ENCODE peak calls at places on chromosomes 1 and 21, in eight cellular contexts. One of them, this sample, is unnamed.

GRCh38 chr21:17726047-17726446 is 93.1 kb downstream of the C21orf91 start:
- DNase-seq in H1: no peak
- DNase-seq in endothelial cell of umbilical vein: no peak
- DNase-seq in A549: peak; percentile 20
- DNase-seq in HCT116: peak; percentile 23
- DNase-seq in GM12878: no peak
- DNase-seq in HepG2: peak; percentile 10
- DNase-seq in K562: no peak
- DNase-seq in this sample: peak; percentile 4

GRCh38 chr1:93976711-93977328 is 67.6 kb upstream of the GCLM start:
- DNase-seq in HepG2: no peak
- DNase-seq in endothelial cell of umbilical vein: no peak
- DNase-seq in A549: no peak
- DNase-seq in K562: no peak
- DNase-seq in H1: no peak
- DNase-seq in GM12878: no peak
- DNase-seq in HCT116: no peak
- DNase-seq in this sample: no peak

GRCh38 chr1:33321178-33321577 is 280 bp upstream of the A3GALT2 start:
- DNase-seq in HCT116: no peak
- DNase-seq in K562: no peak
- DNase-seq in H1: no peak
- DNase-seq in endothelial cell of umbilical vein: no peak
- DNase-seq in HepG2: no peak
- DNase-seq in GM12878: no peak
- DNase-seq in A549: no peak
- DNase-seq in this sample: no peak

GRCh38 chr1:19688041-19688842 is 23.6 kb downstream of the HTR6 start:
- DNase-seq in HCT116: no peak
- DNase-seq in HepG2: no peak
- DNase-seq in GM12878: no peak
- DNase-seq in A549: no peak
- DNase-seq in H1: no peak
- DNase-seq in endothelial cell of umbilical vein: no peak
- DNase-seq in K562: no peak
- DNase-seq in this sample: no peak

GRCh38 chr1:28893403-28894102 is 20.8 kb upstream of the EPB41 start:
- DNase-seq in HCT116: no peak
- DNase-seq in A549: no peak
- DNase-seq in HepG2: no peak
- DNase-seq in K562: peak; percentile 63
- DNase-seq in endothelial cell of umbilical vein: no peak
- DNase-seq in GM12878: no peak
- DNase-seq in H1: no peak
- DNase-seq in this sample: peak; percentile 31

GRCh38 chr21:33302796-33303195 is 22.0 kb upstream of the IFNAR1 start:
- DNase-seq in HCT116: no peak
- DNase-seq in K562: no peak
- DNase-seq in A549: peak; percentile 45
- DNase-seq in GM12878: no peak
- DNase-seq in endothelial cell of umbilical vein: no peak
- DNase-seq in HepG2: peak; percentile 47
- DNase-seq in H1: no peak
- DNase-seq in this sample: no peak

GRCh38 chr21:16117851-16118592 is 388.2 kb downstream of the USP25 start:
- DNase-seq in K562: no peak
- DNase-seq in endothelial cell of umbilical vein: peak; percentile 93
- DNase-seq in GM12878: no peak
- DNase-seq in H1: no peak
- DNase-seq in A549: peak; percentile 56
- DNase-seq in HCT116: no peak
- DNase-seq in HepG2: no peak
- DNase-seq in this sample: no peak

GRCh38 chr1:113453771-113454083 is 63.4 kb downstream of the MAGI3 start:
- DNase-seq in H1: no peak
- DNase-seq in HCT116: no peak
- DNase-seq in GM12878: no peak
- DNase-seq in A549: no peak
- DNase-seq in HepG2: no peak
- DNase-seq in endothelial cell of umbilical vein: no peak
- DNase-seq in K562: no peak
- DNase-seq in this sample: no peak

GRCh38 chr1:244096066-244096610 is 45.1 kb downstream of the ZBTB18 start:
- DNase-seq in GM12878: no peak
- DNase-seq in HepG2: no peak
- DNase-seq in endothelial cell of umbilical vein: no peak
- DNase-seq in HCT116: no peak
- DNase-seq in H1: no peak
- DNase-seq in A549: no peak
- DNase-seq in K562: no peak
- DNase-seq in this sample: no peak

GRCh38 chr21:16418663-16419062 is 688.9 kb downstream of the USP25 start:
- DNase-seq in endothelial cell of umbilical vein: no peak
- DNase-seq in HepG2: no peak
- DNase-seq in A549: no peak
- DNase-seq in K562: no peak
- DNase-seq in HCT116: no peak
- DNase-seq in GM12878: no peak
- DNase-seq in H1: no peak
- DNase-seq in this sample: no peak

GRCh38 chr1:148317288-148317985 is 165.4 kb upstream of the NBPF11 start:
- DNase-seq in HCT116: no peak
- DNase-seq in H1: no peak
- DNase-seq in K562: no peak
- DNase-seq in A549: no peak
- DNase-seq in GM12878: no peak
- DNase-seq in endothelial cell of umbilical vein: no peak
- DNase-seq in HepG2: no peak
- DNase-seq in this sample: no peak

GRCh38 chr1:148315081-148315811 is 163.2 kb upstream of the NBPF11 start:
- DNase-seq in A549: no peak
- DNase-seq in HCT116: no peak
- DNase-seq in GM12878: peak; percentile 38
- DNase-seq in endothelial cell of umbilical vein: no peak
- DNase-seq in H1: no peak
- DNase-seq in HepG2: no peak
- DNase-seq in K562: no peak
- DNase-seq in this sample: no peak

GRCh38 chr1:148318123-148318899 is 164.8 kb downstream of the PPIAL4G start:
- DNase-seq in GM12878: peak; percentile 27
- DNase-seq in H1: no peak
- DNase-seq in HepG2: no peak
- DNase-seq in K562: no peak
- DNase-seq in A549: no peak
- DNase-seq in HCT116: no peak
- DNase-seq in endothelial cell of umbilical vein: no peak
- DNase-seq in this sample: peak; percentile 94

GRCh38 chr1:148318900-148319242 is 164.2 kb downstream of the PPIAL4G start:
- DNase-seq in A549: no peak
- DNase-seq in H1: no peak
- DNase-seq in K562: no peak
- DNase-seq in HCT116: no peak
- DNase-seq in GM12878: no peak
- DNase-seq in endothelial cell of umbilical vein: no peak
- DNase-seq in HepG2: no peak
- DNase-seq in this sample: no peak
- H3K4me3 ChIP-seq in A549: no peak overlapping the region
- H3K4me3 ChIP-seq in H1: peak overlapping the region; percentile 72
- H3K4me3 ChIP-seq in K562: no peak overlapping the region
- H3K4me3 ChIP-seq in HCT116: no peak overlapping the region
- H3K4me3 ChIP-seq in GM12878: no peak overlapping the region
- H3K4me3 ChIP-seq in endothelial cell of umbilical vein: no peak overlapping the region
- H3K4me3 ChIP-seq in HepG2: no peak overlapping the region
- H3K4me3 ChIP-seq in this sample: peak overlapping the region; percentile 75

DNA sequence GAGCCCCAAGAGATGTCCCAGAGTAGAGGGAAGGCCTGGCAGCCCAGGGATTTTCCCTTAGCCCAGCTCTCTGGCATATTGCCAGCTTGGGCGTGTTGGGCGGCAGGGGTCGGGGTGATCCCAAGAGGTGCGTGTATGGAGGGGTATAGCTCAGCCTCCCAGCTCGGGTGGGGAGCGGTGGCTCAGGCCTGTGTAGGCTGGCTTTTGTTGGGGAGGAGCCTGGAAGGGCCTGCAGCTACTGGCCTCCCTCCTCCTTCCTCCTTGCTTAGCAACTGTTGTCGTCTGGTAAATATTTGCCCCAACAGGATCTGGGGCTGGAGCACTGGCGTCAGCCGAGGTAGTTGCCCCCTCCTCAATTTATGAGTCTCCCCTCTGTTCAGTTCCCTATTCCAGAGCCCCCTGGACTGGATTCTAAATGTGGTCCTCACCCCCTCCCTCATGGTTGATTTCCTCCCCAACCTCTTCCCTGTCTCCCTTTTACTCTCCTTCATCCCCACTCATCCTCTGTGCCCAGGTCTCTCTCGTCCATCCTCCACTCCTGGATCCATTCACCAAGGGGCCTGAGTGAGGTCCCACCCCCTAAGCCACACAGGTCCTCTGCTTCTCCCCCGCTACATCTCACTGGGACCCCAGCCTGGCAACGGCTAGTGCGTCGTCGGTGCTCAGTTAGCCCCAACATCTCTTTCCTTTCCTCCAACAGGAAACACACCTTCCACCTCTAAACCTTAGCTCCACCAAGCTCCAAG is 10.3 kb upstream of the LMNA start:
- DNase-seq in HCT116: no peak
- DNase-seq in endothelial cell of umbilical vein: peak; percentile 91
- DNase-seq in GM12878: no peak
- DNase-seq in H1: no peak
- DNase-seq in K562: peak; percentile 41
- DNase-seq in A549: peak; percentile 85
- DNase-seq in HepG2: peak; percentile 50
- DNase-seq in this sample: no peak
- TF ChIP-seq POLR2A in HCT116: peak; percentile 27
- TF ChIP-seq POLR2A in endothelial cell of umbilical vein: no peak
- TF ChIP-seq POLR2A in GM12878: no peak
- TF ChIP-seq POLR2A in H1: no peak
- TF ChIP-seq POLR2A in K562: no peak
- TF ChIP-seq POLR2A in A549: no peak
- TF ChIP-seq POLR2A in HepG2: no peak
- TF ChIP-seq POLR2A in this sample: no peak

GRCh38 chr1:197773856-197774255 is 1.4 kb downstream of the DENND1B start:
- DNase-seq in HCT116: no peak
- DNase-seq in GM12878: no peak
- DNase-seq in K562: no peak
- DNase-seq in HepG2: no peak
- DNase-seq in A549: no peak
- DNase-seq in endothelial cell of umbilical vein: peak; percentile 60
- DNase-seq in H1: no peak
- DNase-seq in this sample: peak; percentile 27

GRCh38 chr1:197778326-197778922 is 3.1 kb upstream of the DENND1B start:
- DNase-seq in HCT116: no peak
- DNase-seq in endothelial cell of umbilical vein: no peak
- DNase-seq in HepG2: no peak
- DNase-seq in A549: no peak
- DNase-seq in H1: no peak
- DNase-seq in GM12878: no peak
- DNase-seq in K562: no peak
- DNase-seq in this sample: no peak

GRCh38 chr1:197775282-197776262 is at the start of gene DENND1B:
- DNase-seq in HCT116: peak; percentile 43
- DNase-seq in HepG2: peak; percentile 52
- DNase-seq in endothelial cell of umbilical vein: peak; percentile 52
- DNase-seq in H1: no peak
- DNase-seq in K562: peak; percentile 81
- DNase-seq in GM12878: no peak
- DNase-seq in A549: peak; percentile 76
- DNase-seq in this sample: peak; percentile 95

GRCh38 chr1:197774691-197775281 is 494 bp downstream of the DENND1B start:
- DNase-seq in GM12878: no peak
- DNase-seq in H1: no peak
- DNase-seq in HepG2: peak; percentile 3
- DNase-seq in endothelial cell of umbilical vein: peak; percentile 57
- DNase-seq in A549: peak; percentile 40
- DNase-seq in K562: peak; percentile 74
- DNase-seq in HCT116: no peak
- DNase-seq in this sample: peak; percentile 78

DNA sequence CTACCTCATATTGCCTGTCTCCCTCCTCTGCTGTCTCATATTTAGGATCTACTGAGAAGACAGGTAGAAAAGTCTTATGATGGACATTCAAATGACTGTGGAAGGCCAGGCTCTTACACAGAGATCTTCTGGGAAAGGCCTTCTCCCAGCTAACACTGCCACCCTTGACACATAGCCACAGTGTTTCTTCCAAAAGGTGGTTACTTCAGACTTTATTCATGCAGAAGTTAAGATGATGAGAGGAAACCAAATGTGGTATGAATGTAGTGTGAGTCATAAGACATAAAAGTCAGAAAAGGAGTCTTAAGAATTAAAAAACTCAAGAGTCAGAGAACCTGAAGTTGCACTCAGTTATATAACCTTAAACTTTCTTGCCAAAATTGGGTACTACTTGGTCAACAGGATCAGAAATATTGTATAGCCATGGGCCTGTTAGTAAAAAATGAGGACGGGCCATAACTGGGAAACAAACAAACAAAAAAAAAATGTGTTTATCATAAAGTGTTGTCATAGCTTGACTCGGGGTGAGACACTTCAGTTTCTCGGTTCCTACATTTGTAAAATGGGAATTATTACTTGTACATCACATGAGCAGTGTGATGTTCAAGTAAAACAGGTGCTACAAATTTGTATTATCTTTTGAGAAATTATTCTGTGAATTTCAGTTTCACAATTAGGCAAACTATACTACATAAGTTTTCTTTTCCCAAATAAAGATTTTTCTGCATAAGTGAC is 1.2 kb upstream of the DENND1B start:
- DNase-seq in A549: no peak
- DNase-seq in HCT116: peak; percentile 28
- DNase-seq in endothelial cell of umbilical vein: peak; percentile 40
- DNase-seq in H1: no peak
- DNase-seq in HepG2: no peak
- DNase-seq in GM12878: no peak
- DNase-seq in K562: no peak
- DNase-seq in this sample: peak; percentile 78
- TF ChIP-seq MAX in A549: no peak
- TF ChIP-seq MAX in HCT116: no peak
- TF ChIP-seq MAX in endothelial cell of umbilical vein: no peak
- TF ChIP-seq MAX in H1: no peak
- TF ChIP-seq MAX in HepG2: no peak
- TF ChIP-seq MAX in GM12878: no peak
- TF ChIP-seq MAX in K562: no peak
- TF ChIP-seq MAX in this sample: no peak

DNA sequence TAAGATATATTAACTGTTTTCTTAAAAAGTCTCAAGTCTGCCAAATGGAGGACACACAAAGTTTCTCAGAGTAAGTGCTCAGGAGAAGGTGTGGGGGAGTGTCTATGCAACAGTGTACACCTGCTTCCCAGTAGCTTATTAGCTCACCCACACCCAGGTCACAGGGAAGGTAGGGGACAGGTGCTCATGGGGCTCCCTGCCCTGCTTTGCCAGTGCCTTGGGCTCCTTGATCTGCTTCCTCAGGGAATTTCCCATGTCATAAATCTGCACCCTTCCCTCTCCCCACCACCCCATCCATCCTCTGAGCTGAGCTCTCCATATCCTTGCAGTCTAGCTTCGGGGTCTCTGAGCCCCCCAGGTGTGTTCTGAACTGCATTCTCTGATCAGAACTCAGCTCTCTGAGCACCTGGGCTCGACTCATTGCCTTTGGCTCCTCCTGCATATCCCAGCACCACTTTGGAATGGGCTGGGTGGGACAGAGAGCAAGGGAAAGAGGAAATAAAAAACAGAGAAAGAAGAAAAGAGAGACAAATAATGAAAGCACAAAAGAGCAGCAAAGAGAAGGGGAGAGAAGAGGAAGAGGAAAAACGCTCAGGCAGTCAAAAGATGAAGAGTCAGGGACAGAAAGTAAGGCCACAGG is 87.0 kb upstream of the ATP1B1 start:
- DNase-seq in H1: no peak
- DNase-seq in K562: no peak
- DNase-seq in endothelial cell of umbilical vein: no peak
- DNase-seq in HCT116: no peak
- DNase-seq in GM12878: no peak
- DNase-seq in A549: no peak
- DNase-seq in HepG2: no peak
- DNase-seq in this sample: no peak
- H3K4me3 ChIP-seq in H1: no peak overlapping the region
- H3K4me3 ChIP-seq in K562: no peak overlapping the region
- H3K4me3 ChIP-seq in endothelial cell of umbilical vein: no peak overlapping the region
- H3K4me3 ChIP-seq in HCT116: no peak overlapping the region
- H3K4me3 ChIP-seq in GM12878: no peak overlapping the region
- H3K4me3 ChIP-seq in A549: no peak overlapping the region
- H3K4me3 ChIP-seq in HepG2: no peak overlapping the region
- H3K4me3 ChIP-seq in this sample: no peak overlapping the region